ENCODE peak calls at places on chromosome 4, in eight cellular contexts. J is sigmoid colon, V is endothelial cell of umbilical vein, G is suprapubic skin, U is prostate gland, K is GM12878, C is breast epithelium, Z is GM23338. X is an unnamed sample.

GRCh38 chr4:132071815-132072214 is 1077.3 kb upstream of the PCDH10 start:
- DNase-seq in G (no peak), C (no peak), Z (no peak), V (peak), J (no peak), U (no peak), K (no peak), X (no peak)

GRCh38 chr4:103497692-103498091 is 222.1 kb downstream of the TACR3 start:
- DNase-seq in V (no peak), G (no peak), C (no peak), J (no peak), U (no peak), Z (no peak), K (peak), X (no peak)

GRCh38 chr4:36244257-36245084 is at the start of gene ARAP2:
- DNase-seq in U (peak), C (peak), G (peak), V (no peak), Z (peak), J (peak), K (no peak), X (no peak)

GRCh38 chr4:146439437-146439836 is 82.3 kb downstream of the SLC10A7 start:
- DNase-seq in U (no peak), C (no peak), K (no peak), Z (no peak), G (no peak), J (no peak), V (no peak), X (no peak)

GRCh38 chr4:20618010-20618409 is 82.2 kb upstream of the PACRGL start:
- DNase-seq in C (no peak), V (peak), K (no peak), Z (no peak), U (peak), G (no peak), J (peak), X (no peak)

GRCh38 chr4:15938182-15938581 is 358 bp downstream of the FGFBP1 start:
- DNase-seq in Z (peak), K (no peak), C (no peak), J (no peak), V (no peak), U (peak), G (peak), X (no peak)

GRCh38 chr4:13529130-13529919 is 15.0 kb downstream of the NKX3-2 start:
- DNase-seq in V (no peak), C (no peak), K (no peak), J (peak), G (no peak), Z (no peak), U (no peak), X (peak)

GRCh38 chr4:17376205-17376604 is 135.7 kb downstream of the QDPR start:
- DNase-seq in U (no peak), Z (no peak), V (no peak), G (no peak), K (no peak), J (no peak), C (no peak), X (no peak)

GRCh38 chr4:37686373-37687174 is at the start of gene RELL1:
- DNase-seq in U (peak), K (peak), V (peak), G (peak), Z (peak), J (peak), C (peak), X (peak)
- TF ChIP-seq POLR2AphosphoS5 in U (peak), K (no peak), V (no peak), G (no peak), Z (peak), J (peak), C (no peak), X (peak)

DNA sequence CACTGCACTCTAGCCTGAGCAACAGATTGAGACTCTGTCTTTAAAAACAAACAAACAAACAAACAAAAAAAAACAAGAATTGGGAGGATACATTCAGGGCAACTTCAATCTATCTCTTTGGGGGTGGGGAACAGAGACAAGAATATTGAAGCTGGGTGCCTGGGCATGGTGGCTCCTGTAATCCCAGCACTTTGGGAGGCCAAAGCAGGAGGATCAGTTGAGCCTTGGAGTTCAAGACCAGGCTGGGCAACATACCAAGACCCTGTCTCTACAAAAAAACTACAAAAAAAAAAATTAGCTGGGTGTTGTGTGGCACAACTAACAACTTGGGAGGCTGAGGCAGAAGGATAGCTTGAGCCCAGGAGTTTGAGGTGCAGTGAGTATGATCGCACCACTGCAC is 1.2 kb downstream of the LETM1 start:
- DNase-seq in C (no peak), K (no peak), U (no peak), J (no peak), G (no peak), Z (no peak), V (no peak), X (no peak)
- H3K4me3 ChIP-seq in C (peak), K (peak), U (peak), J (peak), G (peak), Z (peak), V (peak), X (peak)

DNA sequence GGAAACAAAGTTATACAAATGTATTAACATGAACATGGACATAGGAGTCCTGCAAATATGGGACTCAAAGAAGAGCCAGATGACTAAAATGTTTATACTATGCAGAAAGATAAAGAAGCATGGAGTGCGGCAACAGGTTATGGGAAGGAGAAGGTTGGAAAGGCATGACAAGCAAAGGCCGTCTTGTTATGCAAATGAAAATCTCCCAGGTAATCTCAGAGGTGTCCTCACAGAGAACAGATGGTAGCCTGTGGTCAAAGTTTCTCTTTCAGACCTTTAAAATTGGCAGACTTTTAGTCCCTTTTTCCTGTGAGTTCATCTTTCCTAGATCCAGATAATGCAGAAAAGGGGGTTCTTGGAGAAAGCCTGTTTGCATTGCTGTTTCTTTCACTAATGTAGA is 116.4 kb upstream of the BEND4 start:
- DNase-seq in G (no peak), Z (peak), J (no peak), U (no peak), K (no peak), V (no peak), C (no peak), X (no peak)
- TF ChIP-seq CTCF in G (no peak), Z (no peak), J (no peak), U (no peak), K (no peak), V (no peak), C (no peak), X (no peak)

DNA sequence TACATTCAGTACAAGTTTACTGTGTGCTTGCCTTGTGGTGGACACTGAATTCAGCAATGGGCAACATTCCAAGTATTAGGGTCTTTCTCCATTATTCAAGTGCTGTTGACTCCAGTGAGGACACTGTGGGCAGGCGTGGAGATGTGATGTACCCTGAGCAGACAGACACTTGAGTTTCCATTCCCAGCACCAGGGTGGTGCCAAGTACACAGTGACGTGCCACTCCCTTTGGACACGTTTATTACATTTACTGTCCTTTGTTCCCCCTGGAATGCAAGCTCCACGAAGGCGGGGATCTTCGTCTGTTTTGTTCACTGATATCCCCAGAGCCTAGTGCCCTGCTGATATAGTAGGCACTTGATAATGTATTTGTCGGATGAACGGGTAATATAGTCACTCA is 130.5 kb upstream of the STX18 start:
- DNase-seq in J (peak), K (no peak), V (no peak), G (no peak), Z (no peak), U (peak), C (no peak), X (no peak)
- TF ChIP-seq POLR2AphosphoS5 in J (no peak), K (no peak), V (no peak), G (no peak), Z (no peak), U (peak), C (no peak), X (no peak)

GRCh38 chr4:2417765-2418651 is at the start of gene ZFYVE28:
- DNase-seq in V (peak), J (no peak), C (no peak), G (no peak), U (no peak), K (no peak), Z (peak), X (no peak)

GRCh38 chr4:2415213-2415612 is 3.2 kb downstream of the ZFYVE28 start:
- DNase-seq in K (no peak), V (no peak), Z (no peak), C (no peak), U (no peak), J (no peak), G (no peak), X (no peak)

GRCh38 chr4:2417196-2417764 is 1.2 kb downstream of the ZFYVE28 start:
- DNase-seq in Z (peak), V (peak), G (no peak), U (no peak), C (no peak), K (no peak), J (no peak), X (no peak)

GRCh38 chr4:2415881-2416563 is 2.4 kb downstream of the ZFYVE28 start:
- DNase-seq in V (no peak), J (no peak), G (no peak), C (no peak), K (no peak), U (no peak), Z (no peak), X (no peak)

GRCh38 chr4:2416564-2417195 is 1.8 kb downstream of the ZFYVE28 start:
- DNase-seq in Z (peak), J (no peak), K (no peak), V (peak), G (no peak), U (no peak), C (no peak), X (no peak)
- H3K4me3 ChIP-seq in Z (peak), J (no peak), K (no peak), V (peak), G (peak), U (peak), C (peak), X (peak)

GRCh38 chr4:110970642-110971041 is 347.8 kb upstream of the PITX2 start:
- DNase-seq in C (no peak), V (peak), K (no peak), U (no peak), J (no peak), Z (peak), G (no peak), X (no peak)
- TF ChIP-seq CTCF in C (no peak), V (peak), K (peak), U (no peak), J (no peak), Z (peak), G (no peak), X (no peak)

GRCh38 chr4:109155112-109155511 is 147.3 kb downstream of the COL25A1 start:
- DNase-seq in J (no peak), C (no peak), V (no peak), G (no peak), Z (no peak), U (no peak), K (no peak), X (no peak)

GRCh38 chr4:109157205-109157604 is 145.3 kb downstream of the COL25A1 start:
- DNase-seq in G (no peak), K (no peak), Z (no peak), J (no peak), C (no peak), V (no peak), U (no peak), X (no peak)

GRCh38 chr4:109156346-109156745 is 146.1 kb downstream of the COL25A1 start:
- DNase-seq in K (no peak), C (no peak), J (no peak), G (no peak), V (no peak), Z (no peak), U (no peak), X (no peak)

GRCh38 chr4:109160494-109160893 is 142.0 kb downstream of the COL25A1 start:
- DNase-seq in G (no peak), K (no peak), U (no peak), V (no peak), Z (no peak), C (no peak), J (no peak), X (no peak)

GRCh38 chr4:109155682-109156243 is 146.7 kb downstream of the COL25A1 start:
- DNase-seq in J (no peak), U (no peak), Z (no peak), K (no peak), C (no peak), V (no peak), G (no peak), X (no peak)
- TF ChIP-seq POLR2AphosphoS5 in J (no peak), U (no peak), Z (no peak), K (no peak), C (no peak), V (no peak), G (no peak), X (no peak)